ENCODE peak calls at places on chromosome 22, in five cellular contexts. J, S, T, M and B are unnamed samples.
A peak's percentile ranks its signal among the peaks of the same experiment; 100 is the strongest.

GRCh38 chr22:43191831-43192230 is 4.9 kb upstream of the TTLL12 start:
- DNase-seq in J (no peak), S (no peak), M (no peak), T (no peak), B (no peak)

GRCh38 chr22:29346659-29347058 is 31.2 kb upstream of the RASL10A start:
- DNase-seq in M (no peak), J (no peak), S (no peak), T (no peak), B (no peak)

GRCh38 chr22:43811777-43812148 is 342 bp downstream of the EFCAB6 start:
- DNase-seq in T (no peak), S (no peak), J (no peak), M (peak; percentile 56), B (peak; percentile 24)

GRCh38 chr22:37566329-37566837 is 6.1 kb downstream of the CDC42EP1 start:
- DNase-seq in M (no peak), J (no peak), S (peak; percentile 79), T (no peak), B (peak; percentile 27)

GRCh38 chr22:35299717-35300497 is at the start of gene TOM1:
- DNase-seq in T (peak; percentile 97), S (peak; percentile 99), J (peak; percentile 97), M (peak; percentile 100), B (peak; percentile 99)

GRCh38 chr22:41001722-41002122 is 50.5 kb downstream of the RBX1 start:
- DNase-seq in J (no peak), S (no peak), M (peak; percentile 49), T (no peak), B (no peak)

GRCh38 chr22:50030315-50031188 is 18.0 kb upstream of the IL17REL start:
- DNase-seq in M (peak; percentile 67), S (peak; percentile 92), J (peak; percentile 71), T (peak; percentile 71), B (peak; percentile 88)

GRCh38 chr22:50485221-50486131 is 1.2 kb upstream of the MIOX start:
- DNase-seq in T (no peak), J (peak; percentile 58), M (no peak), S (peak; percentile 80), B (no peak)

GRCh38 chr22:33803371-33803770 is 116.9 kb downstream of the LARGE1 start:
- DNase-seq in T (no peak), J (no peak), M (peak; percentile 89), S (no peak), B (no peak)

GRCh38 chr22:46119093-46119728 is 31.1 kb upstream of the PPARA start:
- DNase-seq in S (no peak), J (no peak), M (peak; percentile 28), T (no peak), B (no peak)

GRCh38 chr22:46721716-46722115 is 16.3 kb downstream of the CERK start:
- DNase-seq in T (no peak), S (no peak), J (no peak), M (no peak), B (no peak)

GRCh38 chr22:20440637-20441591 is 3.3 kb upstream of the SCARF2 start:
- DNase-seq in S (peak; percentile 52), T (no peak), J (no peak), M (no peak), B (no peak)

GRCh38 chr22:46408568-46409506 is 73.3 kb downstream of the TRMU start:
- DNase-seq in J (no peak), S (peak; percentile 72), T (no peak), M (no peak), B (no peak)

GRCh38 chr22:29302681-29303465 is 3.6 kb upstream of the GAS2L1 start:
- DNase-seq in S (no peak), T (no peak), J (no peak), M (no peak), B (no peak)

GRCh38 chr22:42283288-42284229 is 13.1 kb upstream of the TCF20 start:
- DNase-seq in S (peak; percentile 75), M (no peak), T (no peak), J (no peak), B (no peak)

GRCh38 chr22:29994027-29994715 is 86.1 kb upstream of the HORMAD2 start:
- DNase-seq in M (peak; percentile 92), S (no peak), T (no peak), J (no peak), B (no peak)

GRCh38 chr22:43743131-43743530 is 69.0 kb downstream of the EFCAB6 start:
- DNase-seq in T (no peak), S (no peak), M (no peak), J (no peak), B (no peak)

GRCh38 chr22:29217827-29218757 is 12.4 kb downstream of the EMID1 start:
- DNase-seq in M (no peak), J (no peak), S (peak; percentile 53), T (no peak), B (no peak)

GRCh38 chr22:29679316-29679715 is 40.5 kb upstream of the CABP7 start:
- DNase-seq in S (no peak), M (no peak), J (no peak), T (no peak), B (no peak)

GRCh38 chr22:30985561-30986208 is 16.6 kb downstream of the TUG1 start:
- DNase-seq in M (no peak), T (no peak), J (no peak), S (no peak), B (no peak)

GRCh38 chr22:29788339-29789279 is 21.4 kb downstream of the UQCR10 start:
- DNase-seq in T (no peak), J (no peak), S (no peak), M (no peak), B (no peak)

GRCh38 chr22:18970948-18971315 is 34.8 kb upstream of the PRODH start:
- DNase-seq in S (peak; percentile 58), T (no peak), M (no peak), J (no peak), B (no peak)

GRCh38 chr22:30934053-30934452 is 34.5 kb downstream of the MORC2 start:
- DNase-seq in J (no peak), T (no peak), M (no peak), S (peak; percentile 24), B (no peak)

GRCh38 chr22:49522582-49523373 is 304.9 kb downstream of the BRD1 start:
- DNase-seq in J (no peak), M (no peak), S (no peak), T (no peak), B (no peak)

GRCh38 chr22:38613588-38613987 is 42.6 kb downstream of the FAM227A start:
- DNase-seq in J (no peak), S (no peak), M (no peak), T (no peak), B (peak; percentile 23)

GRCh38 chr22:44049369-44050231 is 25.5 kb downstream of the PARVB start:
- DNase-seq in T (no peak), M (no peak), J (no peak), S (no peak), B (no peak)

GRCh38 chr22:19868333-19868732 is 13.7 kb upstream of the GNB1L start:
- DNase-seq in T (peak; percentile 16), J (no peak), S (no peak), M (no peak), B (no peak)

GRCh38 chr22:46732041-46732379 is 6.0 kb downstream of the CERK start:
- DNase-seq in M (no peak), S (peak; percentile 73), T (no peak), J (no peak), B (no peak)

GRCh38 chr22:38230108-38230825 is 28.5 kb downstream of the MAFF start:
- DNase-seq in J (no peak), T (peak; percentile 85), S (no peak), M (peak; percentile 77), B (no peak)

GRCh38 chr22:41320416-41321240 is 19.3 kb downstream of the ZC3H7B start:
- DNase-seq in J (no peak), M (no peak), T (no peak), S (no peak), B (no peak)

GRCh38 chr22:20186183-20186870 is 35.5 kb upstream of the CCDC188 start:
- DNase-seq in T (no peak), M (peak; percentile 2), J (no peak), S (no peak), B (peak; percentile 7)

DNA sequence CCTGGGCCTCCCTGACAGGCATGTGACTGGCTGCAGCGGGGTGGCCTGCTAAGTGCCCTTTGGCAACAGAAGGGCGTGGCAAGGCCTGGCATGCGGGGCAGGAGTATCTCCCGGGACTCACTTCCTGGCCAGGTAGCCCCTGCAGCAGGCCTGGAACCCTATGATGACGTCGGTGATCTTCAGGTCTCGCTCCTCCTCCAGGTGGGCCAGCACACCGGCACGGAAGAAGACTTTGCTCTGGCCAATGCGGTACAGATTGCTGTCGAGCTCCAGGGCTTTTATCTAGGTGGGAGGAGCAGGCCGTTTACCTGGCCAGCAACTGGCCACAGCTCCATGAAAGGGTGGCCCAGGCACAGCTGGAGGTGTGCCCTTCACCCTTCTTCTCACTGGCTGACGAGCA is 50.9 kb downstream of the APOL1 start:
- DNase-seq in T (peak; percentile 64), J (no peak), M (no peak), S (peak; percentile 76), B (no peak)
- H3K4me3 ChIP-seq in T (no peak overlapping the region), J (no peak overlapping the region), M (no peak overlapping the region), S (no peak overlapping the region), B (no peak overlapping the region)

GRCh38 chr22:22110548-22111266 is 128.1 kb upstream of the TOP3B start:
- DNase-seq in J (no peak), T (no peak), M (peak; percentile 79), S (peak; percentile 79), B (peak; percentile 91)
- TF ChIP-seq CTCF in J (no peak), T (no peak), M (peak; percentile 73), S (peak; percentile 31), B (peak; percentile 85)

DNA sequence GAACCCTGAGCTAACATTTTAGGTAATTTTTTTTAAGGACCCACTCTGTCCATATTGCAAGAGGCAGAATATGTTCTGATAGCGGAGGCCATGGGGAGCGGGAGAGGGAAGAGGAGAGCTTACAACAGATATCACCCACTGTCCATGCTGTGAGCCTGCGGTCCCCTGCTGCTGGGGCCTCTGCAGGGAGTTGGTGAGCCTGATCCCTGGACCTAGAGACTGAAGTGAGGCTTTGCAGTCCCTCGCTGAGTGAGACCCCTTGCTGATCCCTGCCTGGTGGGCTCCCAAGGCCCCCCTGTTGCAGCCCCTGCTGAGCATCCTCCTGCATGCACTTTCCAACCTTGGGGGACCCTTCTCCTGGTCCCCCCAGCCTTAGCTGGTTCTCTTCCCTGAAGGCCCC is 12.5 kb downstream of the MIF start:
- DNase-seq in S (peak; percentile 51), J (no peak), T (no peak), M (no peak), B (no peak)
- H3K4me3 ChIP-seq in S (no peak overlapping the region), J (no peak overlapping the region), T (no peak overlapping the region), M (no peak overlapping the region), B (no peak overlapping the region)

GRCh38 chr22:39663751-39664150 is 93.2 kb downstream of the CACNA1I start:
- DNase-seq in S (no peak), J (no peak), T (peak; percentile 73), M (no peak), B (no peak)

GRCh38 chr22:39664485-39665200 is 94.1 kb downstream of the CACNA1I start:
- DNase-seq in M (no peak), J (no peak), T (peak; percentile 60), S (no peak), B (no peak)

GRCh38 chr22:39661842-39662676 is 91.5 kb downstream of the CACNA1I start:
- DNase-seq in J (no peak), M (no peak), T (peak; percentile 80), S (no peak), B (no peak)

GRCh38 chr22:39661501-39661841 is 90.9 kb downstream of the CACNA1I start:
- DNase-seq in T (no peak), M (no peak), S (no peak), J (no peak), B (no peak)

DNA sequence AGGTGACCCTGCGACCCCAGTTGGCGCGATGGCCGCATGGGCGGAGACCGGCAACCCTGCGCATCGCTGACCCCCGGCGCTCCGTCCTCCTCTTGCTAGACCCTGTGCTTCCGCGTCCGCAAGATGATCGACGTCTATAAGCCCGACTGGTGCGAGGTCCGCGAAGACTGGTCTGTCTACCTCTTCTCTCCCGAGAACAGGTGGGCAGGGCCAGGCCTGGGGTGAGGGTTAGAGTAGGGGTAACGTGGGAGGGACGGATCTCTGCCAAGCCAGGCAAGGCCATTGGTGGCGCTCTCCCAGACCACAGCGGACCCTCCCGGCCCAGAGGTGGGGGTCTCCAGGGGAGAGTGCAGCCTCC is 92.1 kb downstream of the CACNA1I start:
- DNase-seq in J (no peak), M (no peak), S (no peak), T (no peak), B (no peak)
- TF ChIP-seq CTCF in J (no peak), M (no peak), S (no peak), T (no peak), B (no peak)